ENCODE peak calls at places on chromosomes 13 and 19, in six cellular contexts. C is prostate gland, H is A549, S is IMR-90, E is MCF 10A, P is progenitor cell of endocrine pancreas. L is an unnamed sample.

GRCh38 chr13:42707003-42707402 is 74.4 kb upstream of the FAM216B start:
- DNase-seq in C (no peak), H (no peak), S (peak), E (no peak), P (no peak), L (no peak)

GRCh38 chr19:58544591-58545285 is 874 bp downstream of the TRIM28 start:
- DNase-seq in C (no peak), H (peak), S (peak), E (peak), P (peak), L (no peak)

GRCh38 chr13:23610966-23611486 is 40.8 kb downstream of the TNFRSF19 start:
- DNase-seq in C (no peak), H (no peak), S (peak), E (no peak), P (no peak), L (no peak)

GRCh38 chr13:34657716-34658115 is 284.4 kb upstream of the NBEA start:
- DNase-seq in C (no peak), H (peak), S (peak), E (no peak), P (no peak), L (peak)

GRCh38 chr13:90867336-90867683 is 480.2 kb upstream of the MIR17HG start:
- DNase-seq in C (peak), H (peak), S (peak), E (peak), P (peak), L (peak)

GRCh38 chr13:99404005-99404755 is 97.0 kb upstream of the GPR183 start:
- DNase-seq in C (no peak), H (no peak), S (no peak), E (peak), P (no peak), L (no peak)

GRCh38 chr19:2604747-2605329 is 97.7 kb downstream of the GNG7 start:
- DNase-seq in C (no peak), H (no peak), S (no peak), E (no peak), P (no peak), L (no peak)

GRCh38 chr19:6071840-6072239 is 38.5 kb downstream of the RFX2 start:
- DNase-seq in C (no peak), H (no peak), S (no peak), E (no peak), P (no peak), L (no peak)

GRCh38 chr13:44331912-44332840 is 41.4 kb upstream of the SERP2 start:
- DNase-seq in C (peak), H (no peak), S (peak), E (peak), P (no peak), L (no peak)

GRCh38 chr13:45875951-45876350 is 24.4 kb upstream of the SIAH3 start:
- DNase-seq in C (no peak), H (no peak), S (no peak), E (peak), P (no peak), L (no peak)

GRCh38 chr13:19685445-19685844 is 52.0 kb downstream of the MPHOSPH8 start:
- DNase-seq in C (no peak), H (no peak), S (no peak), E (no peak), P (no peak), L (no peak)

GRCh38 chr13:50779443-50780200 is 63.9 kb downstream of the DLEU7 start:
- DNase-seq in C (no peak), H (no peak), S (no peak), E (no peak), P (no peak), L (no peak)

GRCh38 chr13:98022210-98022609 is 68.7 kb downstream of the IPO5 start:
- DNase-seq in C (no peak), H (no peak), S (peak), E (peak), P (no peak), L (no peak)

GRCh38 chr19:512548-513365 is 5.5 kb downstream of the TPGS1 start:
- DNase-seq in C (no peak), H (no peak), S (no peak), E (no peak), P (no peak), L (no peak)

GRCh38 chr13:29908411-29908810 is 58.0 kb upstream of the UBL3 start:
- DNase-seq in C (no peak), H (no peak), S (peak), E (peak), P (no peak), L (no peak)

DNA sequence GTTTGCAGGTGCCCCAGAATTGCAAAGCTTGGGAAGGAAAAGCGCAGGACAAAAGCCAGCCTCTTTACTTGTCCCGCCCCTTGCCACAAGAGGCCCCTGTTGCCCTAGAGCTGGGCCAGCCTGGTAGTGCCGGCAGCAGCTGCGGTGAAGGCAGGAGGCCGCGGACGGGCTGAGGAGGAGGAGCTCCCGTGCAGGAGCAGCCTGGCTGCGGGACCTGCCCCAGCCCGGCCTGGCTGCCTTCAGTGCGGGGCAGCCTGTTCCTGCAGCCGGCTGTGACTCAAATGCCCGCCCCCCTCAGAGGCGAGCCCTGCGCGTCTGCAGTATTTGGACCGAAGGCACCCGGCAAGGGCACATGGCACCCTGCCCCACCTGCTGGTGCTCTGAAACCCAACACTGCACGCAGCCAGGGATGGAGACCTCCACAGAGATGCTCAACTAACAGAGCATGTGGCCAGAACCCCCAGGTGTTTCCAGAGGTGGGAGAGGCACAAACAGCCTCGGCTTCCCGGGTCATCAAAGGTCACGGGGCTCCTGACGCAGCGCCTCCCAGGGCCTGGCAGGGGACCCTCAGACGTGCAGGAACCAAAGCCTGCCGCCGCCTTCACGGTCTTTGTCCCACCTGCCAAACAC is 29.7 kb downstream of the NAXD start:
- DNase-seq in C (peak), H (no peak), S (peak), E (no peak), P (peak), L (no peak)
- TF ChIP-seq CTCF in C (no peak), H (no peak), S (peak), E (no peak), P (peak), L (peak)

DNA sequence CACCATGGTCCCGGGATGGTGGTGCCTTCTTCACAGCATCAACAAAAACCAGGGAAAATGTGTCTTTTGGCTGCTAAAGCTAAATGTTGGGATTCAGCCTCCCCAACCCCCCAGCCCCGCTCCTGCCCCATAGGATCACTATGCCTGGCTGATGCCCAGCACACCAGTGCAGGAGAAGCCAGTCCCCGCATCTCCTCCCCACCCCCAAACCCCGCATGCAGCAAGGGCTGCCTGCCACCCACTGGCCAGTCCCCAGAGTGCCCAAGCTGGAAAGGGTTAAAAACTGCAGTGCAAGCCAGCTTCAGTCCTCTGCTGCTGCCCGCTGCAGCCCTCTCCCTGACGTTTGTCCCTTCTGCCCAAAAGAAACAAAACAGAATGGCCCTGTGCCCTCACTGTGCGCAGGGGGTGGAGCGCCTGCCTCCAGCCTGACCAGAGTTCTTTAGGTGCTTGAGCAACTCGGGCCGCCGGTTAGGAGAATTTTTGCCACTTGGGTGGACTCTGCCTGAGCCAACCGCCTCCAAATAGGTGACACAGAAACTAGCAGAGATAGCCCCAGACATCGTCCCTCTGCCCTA is 3.7 kb downstream of the CALM3 start:
- DNase-seq in C (no peak), H (no peak), S (no peak), E (no peak), P (no peak), L (no peak)
- TF ChIP-seq CTCF in C (no peak), H (no peak), S (no peak), E (no peak), P (no peak), L (no peak)

GRCh38 chr19:16185123-16185924 is at the start of gene FAM32A:
- DNase-seq in C (peak), H (peak), S (peak), E (peak), P (peak), L (peak)
- TF ChIP-seq CTCF in C (peak), H (peak), S (peak), E (no peak), P (peak), L (no peak)

GRCh38 chr13:104949840-104950805 is 1585.3 kb downstream of the EFNB2 start:
- DNase-seq in C (no peak), H (no peak), S (no peak), E (no peak), P (no peak), L (peak)

GRCh38 chr13:104954210-104954609 is 1581.3 kb downstream of the EFNB2 start:
- DNase-seq in C (no peak), H (no peak), S (no peak), E (peak), P (no peak), L (no peak)

GRCh38 chr13:104953588-104953987 is 1581.9 kb downstream of the EFNB2 start:
- DNase-seq in C (no peak), H (no peak), S (no peak), E (peak), P (no peak), L (no peak)
- TF ChIP-seq CTCF in C (no peak), H (no peak), S (no peak), E (no peak), P (no peak), L (no peak)

DNA sequence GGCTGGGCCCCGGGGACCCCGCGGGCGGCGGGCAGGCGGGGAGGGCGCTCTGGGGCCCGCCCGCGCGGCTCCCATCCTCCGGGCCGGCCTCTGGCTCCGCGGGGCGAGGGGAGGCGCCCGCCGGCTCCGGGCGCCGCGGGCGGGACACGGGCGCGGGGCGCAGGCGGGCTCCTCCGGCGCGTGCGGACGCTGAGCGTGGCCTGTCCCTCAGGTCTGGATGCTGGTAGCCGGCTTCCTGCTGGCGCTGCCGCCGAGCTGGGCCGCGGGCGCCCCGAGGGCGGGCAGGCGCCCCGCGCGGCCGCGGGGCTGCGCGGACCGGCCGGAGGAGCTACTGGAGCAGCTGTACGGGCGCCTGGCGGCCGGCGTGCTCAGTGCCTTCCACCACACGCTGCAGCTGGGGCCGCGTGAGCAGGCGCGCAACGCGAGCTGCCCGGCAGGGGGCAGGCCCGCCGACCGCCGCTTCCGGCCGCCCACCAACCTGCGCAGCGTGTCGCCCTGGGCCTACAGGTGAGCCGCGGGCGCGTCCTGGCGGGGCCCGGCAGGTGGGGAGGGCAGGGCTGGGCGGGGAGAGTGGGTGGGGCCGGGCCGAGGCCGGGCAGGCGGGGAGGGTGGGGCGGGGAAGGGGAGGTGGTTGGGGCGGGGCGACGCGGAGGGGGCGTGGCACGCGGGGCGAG is 423 bp downstream of the IL17D start:
- DNase-seq in C (peak), H (peak), S (peak), E (peak), P (peak), L (no peak)
- TF ChIP-seq CTCF in C (peak), H (peak), S (peak), E (peak), P (peak), L (peak)

GRCh38 chr13:39415403-39415802 is 187.6 kb downstream of the LHFPL6 start:
- DNase-seq in C (peak), H (no peak), S (peak), E (peak), P (no peak), L (no peak)
- TF ChIP-seq CTCF in C (no peak), H (peak), S (peak), E (peak), P (peak), L (peak)

DNA sequence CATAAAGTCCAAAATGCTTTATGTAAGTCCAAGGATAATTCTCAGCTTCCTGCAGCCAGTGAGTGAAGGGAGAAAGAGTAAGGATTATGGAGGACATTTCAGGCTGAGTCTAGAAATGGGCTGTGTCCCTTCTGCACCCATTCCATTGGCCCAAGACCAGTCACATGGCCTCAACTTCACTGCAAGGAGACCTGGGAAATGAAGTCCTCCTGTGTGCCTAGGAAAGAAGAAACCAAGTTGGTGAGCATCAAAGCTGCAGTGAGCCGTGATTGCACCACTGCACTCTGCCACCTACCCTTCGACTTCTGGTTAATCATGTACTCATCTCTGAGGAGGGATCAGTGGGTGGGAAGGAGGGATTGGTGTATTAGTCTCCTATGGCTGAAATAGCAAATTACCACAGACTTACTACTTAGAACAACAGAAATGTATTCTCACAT is 3.6 kb upstream of the CD37 start:
- DNase-seq in C (no peak), H (peak), S (peak), E (peak), P (no peak), L (peak)
- TF ChIP-seq CTCF in C (no peak), H (no peak), S (no peak), E (no peak), P (no peak), L (no peak)

GRCh38 chr19:14686411-14686810 is 3.4 kb upstream of the ZNF333 start:
- DNase-seq in C (no peak), H (no peak), S (peak), E (peak), P (no peak), L (no peak)
- TF ChIP-seq CTCF in C (no peak), H (peak), S (peak), E (peak), P (peak), L (peak)